ENCODE peak calls at places on chromosomes 5 and 9, in five cellular contexts. Y is breast epithelium; G is effector memory CD4-positive, alpha-beta T cell; M is ascending aorta; E is naive thymus-derived CD4-positive, alpha-beta T cell. W is an unnamed sample. For H3K27me3, the result is how much of the 10 kb centered on the place peaks cover.

GRCh38 chr5:177402271-177403043 is 2.0 kb upstream of the PFN3 start:
- DNase-seq in Y (peak), G (peak), M (no peak), E (peak), W (peak)

GRCh38 chr9:124261787-124262595 is 4.2 kb downstream of the NEK6 start:
- DNase-seq in Y (no peak), G (no peak), M (no peak), E (no peak), W (no peak)

GRCh38 chr9:87503970-87504369 is 6.3 kb downstream of the DAPK1 start:
- DNase-seq in Y (no peak), G (no peak), M (no peak), E (no peak), W (no peak)

GRCh38 chr5:120017523-120017922 is 388.2 kb downstream of the FAM170A start:
- DNase-seq in Y (no peak), G (no peak), M (no peak), E (no peak), W (no peak)

GRCh38 chr5:115685966-115686691 is 60.3 kb upstream of the TMED7 start:
- DNase-seq in Y (no peak), G (no peak), M (peak), E (no peak), W (no peak)

GRCh38 chr5:151157426-151158286 is at the start of gene ANXA6:
- DNase-seq in Y (peak), G (peak), M (peak), E (peak), W (peak)

GRCh38 chr9:111645806-111646205 is 14.7 kb downstream of the DNAJC25 start:
- DNase-seq in Y (no peak), G (no peak), M (no peak), E (no peak), W (no peak)

GRCh38 chr5:135398160-135398854 is 724 bp downstream of the MACROH2A1 start:
- DNase-seq in Y (peak), G (peak), M (no peak), E (peak), W (peak)

GRCh38 chr5:74132485-74132884 is 506.5 kb downstream of the ARHGEF28 start:
- DNase-seq in Y (no peak), G (no peak), M (no peak), E (no peak), W (no peak)

GRCh38 chr9:13845460-13845859 is 468.5 kb downstream of the NFIB start:
- DNase-seq in Y (no peak), G (no peak), M (no peak), E (no peak), W (no peak)

GRCh38 chr9:132768932-132769894 is 98.9 kb downstream of the GTF3C4 start:
- DNase-seq in Y (no peak), G (peak), M (peak), E (peak), W (peak)

GRCh38 chr5:155689403-155689802 is 637.6 kb upstream of the SGCD start:
- DNase-seq in Y (no peak), G (no peak), M (no peak), E (no peak), W (no peak)

GRCh38 chr5:65468633-65469032 is 13.1 kb downstream of the ADAMTS6 start:
- DNase-seq in Y (no peak), G (no peak), M (no peak), E (no peak), W (no peak)

GRCh38 chr9:112396872-112397271 is 17.0 kb downstream of the HSDL2 start:
- DNase-seq in Y (no peak), G (no peak), M (no peak), E (no peak), W (no peak)

GRCh38 chr5:65924366-65925093 is 1.8 kb upstream of the ERBIN start:
- DNase-seq in Y (no peak), G (no peak), M (no peak), E (no peak), W (no peak)

GRCh38 chr5:31889131-31889561 is 250.2 kb downstream of the PDZD2 start:
- DNase-seq in Y (no peak), G (no peak), M (no peak), E (no peak), W (no peak)

GRCh38 chr5:112186401-112186990 is 232.6 kb downstream of the EPB41L4A start:
- DNase-seq in Y (no peak), G (no peak), M (no peak), E (no peak), W (peak)

GRCh38 chr5:172172912-172173591 is 15.0 kb downstream of the STK10 start:
- DNase-seq in Y (no peak), G (no peak), M (no peak), E (no peak), W (no peak)

GRCh38 chr5:107805819-107806218 is 135.1 kb upstream of the EFNA5 start:
- DNase-seq in Y (no peak), G (no peak), M (no peak), E (no peak), W (no peak)

GRCh38 chr9:111481885-111482636 is 2.1 kb downstream of the ECPAS start:
- DNase-seq in Y (no peak), G (no peak), M (no peak), E (peak), W (no peak)

GRCh38 chr9:133777111-133777791 is 39.1 kb upstream of the SARDH start:
- DNase-seq in Y (no peak), G (no peak), M (no peak), E (no peak), W (no peak)

GRCh38 chr5:138676556-138677193 is 76.5 kb upstream of the CTNNA1 start:
- DNase-seq in Y (no peak), G (no peak), M (no peak), E (no peak), W (no peak)

GRCh38 chr9:84947412-84947972 is 278.0 kb downstream of the NTRK2 start:
- DNase-seq in Y (no peak), G (no peak), M (no peak), E (no peak), W (no peak)

GRCh38 chr5:38827525-38827924 is 18.3 kb upstream of the OSMR start:
- DNase-seq in Y (no peak), G (no peak), M (no peak), E (no peak), W (no peak)

GRCh38 chr5:88672644-88673493 is 210.1 kb downstream of the MEF2C start:
- DNase-seq in Y (no peak), G (no peak), M (no peak), E (no peak), W (no peak)

GRCh38 chr5:89396262-89396975 is 513.4 kb upstream of the MEF2C start:
- DNase-seq in Y (no peak), G (no peak), M (no peak), E (no peak), W (no peak)

GRCh38 chr5:19179561-19179960 is 808.4 kb downstream of the CDH18 start:
- DNase-seq in Y (no peak), G (no peak), M (no peak), E (no peak), W (no peak)

GRCh38 chr5:4555739-4556285 is 584.3 kb upstream of the ADAMTS16 start:
- DNase-seq in Y (no peak), G (no peak), M (no peak), E (no peak), W (no peak)

GRCh38 chr5:29001666-29002065 is 1963.3 kb upstream of the CDH9 start:
- DNase-seq in Y (no peak), G (no peak), M (no peak), E (no peak), W (no peak)

GRCh38 chr5:159737263-159737662 is 179.0 kb upstream of the ADRA1B start:
- DNase-seq in Y (no peak), G (no peak), M (no peak), E (no peak), W (no peak)

GRCh38 chr9:93231121-93231694 is 47.3 kb downstream of the WNK2 start:
- DNase-seq in Y (no peak), G (no peak), M (no peak), E (no peak), W (no peak)

GRCh38 chr5:1014781-1015221 is 6.2 kb downstream of the NKD2 start:
- DNase-seq in Y (no peak), G (no peak), M (no peak), E (no peak), W (no peak)

GRCh38 chr5:1016476-1016875 is 7.9 kb downstream of the NKD2 start:
- DNase-seq in Y (no peak), G (no peak), M (no peak), E (no peak), W (no peak)

GRCh38 chr5:1017056-1017455 is 8.5 kb downstream of the NKD2 start:
- DNase-seq in Y (no peak), G (no peak), M (no peak), E (no peak), W (no peak)

GRCh38 chr5:1015545-1015944 is 6.9 kb downstream of the NKD2 start:
- DNase-seq in Y (no peak), G (no peak), M (no peak), E (no peak), W (no peak)

GRCh38 chr5:1016036-1016435 is 7.4 kb downstream of the NKD2 start:
- DNase-seq in Y (no peak), G (no peak), M (no peak), E (no peak), W (no peak)
- H3K27me3 ChIP-seq in Y (under half), G (under half), M (under half), E (under half), W (under half)

GRCh38 chr5:168017313-168017712 is 274.1 kb upstream of the WWC1 start:
- DNase-seq in Y (no peak), G (no peak), M (no peak), E (no peak), W (no peak)

GRCh38 chr5:168022761-168023160 is 268.7 kb upstream of the WWC1 start:
- DNase-seq in Y (no peak), G (no peak), M (no peak), E (no peak), W (no peak)

GRCh38 chr5:168027002-168027401 is 264.4 kb upstream of the WWC1 start:
- DNase-seq in Y (no peak), G (no peak), M (no peak), E (no peak), W (no peak)

GRCh38 chr5:168020522-168021294 is 270.7 kb upstream of the WWC1 start:
- DNase-seq in Y (no peak), G (no peak), M (no peak), E (no peak), W (no peak)

GRCh38 chr5:168023190-168023589 is 268.3 kb upstream of the WWC1 start:
- DNase-seq in Y (no peak), G (no peak), M (no peak), E (no peak), W (no peak)
- H3K27me3 ChIP-seq in Y (under half), G (under half), M (under half), E (under half), W (under half)

GRCh38 chr9:126670270-126670669 is 56.5 kb downstream of the LMX1B start:
- DNase-seq in Y (no peak), G (no peak), M (no peak), E (no peak), W (no peak)
- H3K27me3 ChIP-seq in Y (under half), G (under half), M (under half), E (under half), W (under half)

GRCh38 chr9:130662099-130662926 is 2.1 kb upstream of the PRDM12 start:
- DNase-seq in Y (no peak), G (no peak), M (no peak), E (no peak), W (no peak)
- H3K27me3 ChIP-seq in Y (half or more), G (half or more), M (half or more), E (under half), W (under half)

GRCh38 chr5:139758510-139759036 is 37.0 kb upstream of the PSD2 start:
- DNase-seq in Y (no peak), G (no peak), M (no peak), E (no peak), W (no peak)
- H3K27me3 ChIP-seq in Y (under half), G (under half), M (under half), E (under half), W (under half)

GRCh38 chr9:130313103-130313858 is 47.7 kb downstream of the HMCN2 start:
- DNase-seq in Y (no peak), G (no peak), M (no peak), E (no peak), W (no peak)
- H3K27me3 ChIP-seq in Y (under half), G (under half), M (under half), E (under half), W (under half)